ENCODE peak calls at places on chromosome 22, in ten cellular contexts. X is dorsolateral prefrontal cortex, D is cardiac fibroblast, T is fibroblast of pulmonary artery, N is A673, F is Peyer's patch, A is transverse colon, Q is foreskin fibroblast, U is heart right ventricle, E is HL-60. C is an unnamed sample.

GRCh38 chr22:21762712-21763581 is 27.4 kb upstream of the YPEL1 start:
- DNase-seq in X (no peak), A (no peak), T (no peak), U (no peak), D (no peak), Q (no peak), N (no peak), E (no peak), F (no peak), C (no peak)

GRCh38 chr22:40654522-40655167 is 18.1 kb upstream of the MRTFA start:
- DNase-seq in T (peak), N (peak), F (no peak), Q (peak), A (peak), X (peak), D (peak), E (no peak), U (peak), C (peak)

GRCh38 chr22:27388090-27388600 is 413.4 kb downstream of the MN1 start:
- DNase-seq in N (no peak), Q (no peak), X (no peak), F (peak), T (no peak), A (no peak), U (no peak), D (no peak), E (no peak), C (no peak)

GRCh38 chr22:35889071-35889470 is 139.6 kb downstream of the RBFOX2 start:
- DNase-seq in F (no peak), U (no peak), X (no peak), E (no peak), T (no peak), A (no peak), D (no peak), N (no peak), Q (no peak), C (no peak)

GRCh38 chr22:41531736-41532477 is 12.4 kb downstream of the POLR3H start:
- DNase-seq in U (no peak), N (no peak), Q (no peak), X (no peak), D (no peak), F (no peak), A (no peak), T (no peak), E (no peak), C (no peak)

GRCh38 chr22:24824250-24824649 is 18.2 kb downstream of the SGSM1 start:
- DNase-seq in X (no peak), U (no peak), T (no peak), A (no peak), Q (no peak), D (no peak), N (no peak), E (no peak), F (no peak), C (no peak)

GRCh38 chr22:48369789-48370507 is 1457.7 kb downstream of the BRD1 start:
- DNase-seq in E (no peak), U (no peak), X (no peak), A (peak), F (no peak), D (no peak), Q (no peak), N (no peak), T (no peak), C (no peak)

GRCh38 chr22:41907436-41908401 is 7.2 kb downstream of the SHISA8 start:
- DNase-seq in A (no peak), F (no peak), E (no peak), T (no peak), Q (peak), D (no peak), N (peak), X (no peak), U (no peak), C (no peak)

GRCh38 chr22:16808744-16809143 is 16.5 kb downstream of the XKR3 start:
- DNase-seq in N (no peak), D (no peak), U (no peak), A (no peak), Q (no peak), E (no peak), F (no peak), X (no peak), T (no peak), C (no peak)

GRCh38 chr22:41688365-41689211 is at the start of gene SNU13:
- DNase-seq in N (peak), F (peak), A (peak), E (peak), D (peak), Q (peak), X (peak), U (peak), T (peak), C (peak)

GRCh38 chr22:48319321-48320047 is 1508.2 kb downstream of the BRD1 start:
- DNase-seq in N (no peak), F (no peak), U (no peak), X (peak), T (no peak), A (no peak), D (no peak), E (no peak), Q (no peak), C (no peak)

GRCh38 chr22:46547883-46548244 is 10.4 kb upstream of the CELSR1 start:
- DNase-seq in Q (peak), A (peak), T (peak), D (peak), E (no peak), U (peak), F (no peak), N (no peak), X (no peak), C (no peak)

GRCh38 chr22:26718488-26718887 is 61.1 kb downstream of the MIAT start:
- DNase-seq in U (no peak), A (no peak), Q (no peak), T (no peak), N (no peak), F (no peak), X (no peak), D (no peak), E (no peak), C (no peak)

GRCh38 chr22:46072981-46073682 is 77.2 kb upstream of the PPARA start:
- DNase-seq in F (no peak), E (no peak), N (peak), X (no peak), A (peak), Q (no peak), D (peak), U (no peak), T (no peak), C (no peak)

GRCh38 chr22:25048659-25049657 is 96.4 kb downstream of the KIAA1671 start:
- DNase-seq in X (peak), U (peak), D (peak), N (peak), F (peak), Q (no peak), E (peak), A (peak), T (peak), C (peak)

GRCh38 chr22:37383342-37383741 is 43.9 kb downstream of the ELFN2 start:
- DNase-seq in N (no peak), T (no peak), U (no peak), F (no peak), Q (no peak), E (no peak), A (no peak), D (no peak), X (peak), C (no peak)

GRCh38 chr22:17164392-17165024 is 5.4 kb upstream of the HDHD5 start:
- DNase-seq in E (no peak), F (no peak), D (peak), A (no peak), T (no peak), U (no peak), Q (no peak), X (no peak), N (peak), C (no peak)

GRCh38 chr22:36619797-36620390 is 83.7 kb downstream of the CACNG2 start:
- DNase-seq in U (no peak), Q (no peak), A (no peak), X (no peak), T (no peak), D (no peak), F (no peak), N (peak), E (no peak), C (no peak)

GRCh38 chr22:38411016-38411415 is 44.0 kb downstream of the KCNJ4 start:
- DNase-seq in N (no peak), X (no peak), F (no peak), U (no peak), D (no peak), A (no peak), T (no peak), E (no peak), Q (no peak), C (no peak)

GRCh38 chr22:20137671-20138416 is 6.2 kb downstream of the ZDHHC8 start:
- DNase-seq in E (no peak), F (no peak), D (no peak), X (peak), Q (no peak), A (no peak), N (no peak), U (no peak), T (no peak), C (no peak)

GRCh38 chr22:46149493-46149997 is 781 bp upstream of the PPARA start:
- DNase-seq in N (no peak), D (no peak), U (peak), F (peak), T (peak), Q (no peak), A (peak), X (peak), E (peak), C (no peak)

GRCh38 chr22:36377022-36377631 is 10.6 kb downstream of the MYH9 start:
- DNase-seq in F (peak), Q (no peak), E (no peak), T (no peak), N (no peak), X (no peak), A (no peak), D (peak), U (no peak), C (no peak)

GRCh38 chr22:42343136-42343484 is 72.7 kb upstream of the TCF20 start:
- DNase-seq in T (no peak), D (no peak), F (no peak), A (no peak), N (peak), X (no peak), U (no peak), E (no peak), Q (no peak), C (no peak)

GRCh38 chr22:37764622-37765021 is 43.1 kb upstream of the GCAT start:
- DNase-seq in T (no peak), N (no peak), Q (no peak), U (no peak), F (no peak), A (no peak), E (no peak), X (no peak), D (no peak), C (no peak)

GRCh38 chr22:49964493-49965290 is 4.1 kb downstream of the PIM3 start:
- DNase-seq in Q (no peak), D (no peak), T (no peak), U (peak), E (no peak), F (no peak), A (peak), N (no peak), X (no peak), C (no peak)

GRCh38 chr22:48424201-48424627 is 1403.5 kb downstream of the BRD1 start:
- DNase-seq in D (no peak), T (no peak), Q (no peak), E (no peak), F (no peak), U (no peak), X (no peak), N (no peak), A (no peak), C (no peak)

GRCh38 chr22:48795664-48796063 is 1032.0 kb downstream of the BRD1 start:
- DNase-seq in A (no peak), U (no peak), E (no peak), T (no peak), X (no peak), D (no peak), N (no peak), F (no peak), Q (no peak), C (no peak)

GRCh38 chr22:50207383-50208031 is 6.7 kb downstream of the SELENOO start:
- DNase-seq in E (no peak), Q (no peak), D (no peak), T (no peak), F (no peak), A (peak), N (no peak), X (no peak), U (no peak), C (no peak)

GRCh38 chr22:26587991-26588613 is 1.8 kb downstream of the TPST2 start:
- DNase-seq in U (no peak), A (no peak), T (peak), D (peak), Q (no peak), N (no peak), E (no peak), X (no peak), F (no peak), C (no peak)

DNA sequence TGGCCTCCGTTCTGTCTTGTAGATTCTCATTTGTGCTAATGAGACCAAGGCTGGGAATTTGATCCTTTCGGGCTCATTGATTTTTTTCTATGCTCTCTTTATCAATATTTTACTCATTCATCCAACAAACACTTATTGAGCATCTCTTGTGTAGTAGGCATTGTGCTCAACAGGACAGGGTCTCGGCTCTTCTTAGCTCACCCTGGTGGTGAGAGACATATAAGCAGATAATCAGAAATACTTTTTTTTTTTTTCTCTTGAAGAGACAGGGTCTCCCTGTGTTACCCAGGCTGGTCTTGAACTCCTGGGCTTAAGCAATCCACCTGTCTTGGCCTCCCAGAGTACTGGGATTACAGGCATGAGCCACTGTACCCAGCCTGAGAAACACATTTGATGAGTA is 48.0 kb upstream of the SLC5A1 start:
- DNase-seq in T (no peak), E (no peak), Q (no peak), N (peak), A (no peak), D (no peak), X (no peak), F (no peak), U (no peak), C (no peak)
- TF ChIP-seq CTCF in T (peak), E (no peak), Q (no peak), N (peak), A (no peak), D (peak), X (no peak), F (no peak), U (no peak), C (no peak)

GRCh38 chr22:29194269-29194668 is 11.4 kb upstream of the EMID1 start:
- DNase-seq in E (no peak), F (no peak), X (no peak), U (no peak), D (no peak), T (no peak), N (no peak), A (no peak), Q (no peak), C (no peak)
- TF ChIP-seq CTCF in E (no peak), F (no peak), X (no peak), U (no peak), D (no peak), T (peak), N (peak), A (no peak), Q (no peak), C (no peak)

DNA sequence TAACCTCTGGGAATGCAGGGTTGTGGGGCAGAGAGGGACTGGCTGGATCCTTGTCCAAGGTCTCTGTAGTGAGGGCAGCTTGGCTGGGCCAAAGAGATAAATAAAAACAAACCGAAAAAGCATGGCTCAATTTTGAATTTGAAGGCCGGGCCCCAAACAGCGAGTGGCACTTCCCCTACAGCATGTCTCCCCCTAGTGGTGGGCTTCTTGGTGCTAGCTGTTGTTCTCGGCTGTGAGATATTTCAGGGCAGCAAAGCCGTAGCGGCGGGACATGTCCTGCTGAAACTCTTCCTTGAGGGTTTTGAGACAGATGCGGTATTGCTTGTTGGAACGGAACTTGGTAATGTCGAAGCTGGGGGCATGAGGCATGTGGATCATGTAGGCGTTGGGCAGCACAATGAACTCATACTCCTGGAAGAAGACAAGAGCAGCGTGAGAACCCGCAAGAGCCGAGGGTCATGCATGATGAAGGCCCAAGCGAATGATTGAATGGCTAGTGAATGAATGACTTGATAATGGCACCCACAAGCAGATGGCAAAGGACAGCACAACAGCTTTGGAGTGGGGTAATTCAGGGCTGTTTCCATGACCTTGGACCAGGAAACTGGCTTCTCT is 216.1 kb upstream of the SYN3 start:
- DNase-seq in E (peak), D (peak), Q (no peak), F (peak), X (no peak), U (no peak), N (peak), A (peak), T (peak), C (no peak)
- TF ChIP-seq CTCF in E (peak), D (peak), Q (peak), F (peak), X (no peak), U (peak), N (peak), A (peak), T (peak), C (peak)

GRCh38 chr22:32202539-32203180 is 2.2 kb downstream of the RFPL2 start:
- DNase-seq in Q (peak), A (peak), X (peak), E (peak), F (no peak), N (peak), U (peak), T (peak), D (peak), C (no peak)
- TF ChIP-seq CTCF in Q (peak), A (peak), X (peak), E (peak), F (peak), N (peak), U (peak), T (peak), D (peak), C (peak)

GRCh38 chr22:43747877-43748276 is 64.2 kb downstream of the EFCAB6 start:
- DNase-seq in U (no peak), A (no peak), F (no peak), D (peak), Q (no peak), T (no peak), N (no peak), E (no peak), X (no peak), C (no peak)
- TF ChIP-seq CTCF in U (no peak), A (no peak), F (no peak), D (no peak), Q (no peak), T (no peak), N (no peak), E (no peak), X (no peak), C (no peak)

GRCh38 chr22:31623634-31624312 is 38.2 kb downstream of the PISD start:
- DNase-seq in Q (no peak), U (no peak), T (no peak), A (no peak), F (no peak), D (no peak), E (no peak), X (no peak), N (no peak), C (no peak)
- TF ChIP-seq CTCF in Q (no peak), U (no peak), T (no peak), A (no peak), F (no peak), D (no peak), E (no peak), X (no peak), N (no peak), C (no peak)